ENCODE peak calls at places on chromosomes 3 and 15, in ten cellular contexts. G is AG04450, T is uterus, F is adrenal gland, A is heart left ventricle, H is cardiac fibroblast, L is thyroid gland, M is Peyer's patch, V is fibroblast of the aortic adventitia, D is cardiac muscle cell. I is an unnamed sample.

GRCh38 chr15:91517491-91518200 is 335.9 kb upstream of the SLCO3A1 start:
- DNase-seq in G (no peak), T (no peak), F (no peak), A (no peak), H (no peak), L (no peak), M (no peak), V (peak; percentile 32), D (peak; percentile 54), I (no peak)

GRCh38 chr3:195180490-195181106 is 90.4 kb downstream of the XXYLT1 start:
- DNase-seq in G (no peak), T (no peak), F (no peak), A (no peak), H (no peak), L (peak; percentile 34), M (no peak), V (no peak), D (no peak), I (no peak)

GRCh38 chr3:138465927-138466326 is 31.5 kb downstream of the ESYT3 start:
- DNase-seq in G (no peak), T (no peak), F (no peak), A (no peak), H (no peak), L (no peak), M (no peak), V (no peak), D (peak; percentile 52), I (no peak)

GRCh38 chr3:128476659-128477058 is 10.0 kb upstream of the DNAJB8 start:
- DNase-seq in G (no peak), T (no peak), F (no peak), A (peak; percentile 20), H (no peak), L (no peak), M (no peak), V (no peak), D (no peak), I (no peak)

GRCh38 chr3:100600181-100601042 is 9.0 kb upstream of the ADGRG7 start:
- DNase-seq in G (no peak), T (no peak), F (no peak), A (no peak), H (no peak), L (no peak), M (peak; percentile 70), V (no peak), D (no peak), I (no peak)

GRCh38 chr15:58274885-58275284 is 136.7 kb downstream of the AQP9 start:
- DNase-seq in G (no peak), T (no peak), F (no peak), A (no peak), H (no peak), L (peak; percentile 20), M (no peak), V (no peak), D (no peak), I (no peak)

GRCh38 chr3:30557904-30558303 is 48.5 kb upstream of the TGFBR2 start:
- DNase-seq in G (no peak), T (no peak), F (no peak), A (no peak), H (no peak), L (no peak), M (no peak), V (no peak), D (no peak), I (no peak)

GRCh38 chr3:141112686-141113255 is 61.6 kb downstream of the SPSB4 start:
- DNase-seq in G (no peak), T (no peak), F (no peak), A (no peak), H (no peak), L (no peak), M (no peak), V (no peak), D (no peak), I (no peak)

GRCh38 chr3:66472313-66473134 is 28.3 kb downstream of the LRIG1 start:
- DNase-seq in G (no peak), T (no peak), F (no peak), A (no peak), H (peak; percentile 47), L (no peak), M (peak; percentile 71), V (peak; percentile 78), D (peak; percentile 53), I (no peak)

GRCh38 chr3:127390365-127391025 is 102.6 kb upstream of the PRR20G start:
- DNase-seq in G (no peak), T (no peak), F (no peak), A (peak; percentile 39), H (no peak), L (no peak), M (no peak), V (no peak), D (no peak), I (no peak)

GRCh38 chr3:194141415-194142155 is 5.6 kb downstream of the HES1 start:
- DNase-seq in G (peak; percentile 69), T (peak; percentile 92), F (peak; percentile 93), A (peak; percentile 95), H (peak; percentile 96), L (peak; percentile 97), M (peak; percentile 91), V (peak; percentile 84), D (peak; percentile 96), I (no peak)

GRCh38 chr3:194139085-194139976 is 3.4 kb downstream of the HES1 start:
- DNase-seq in G (no peak), T (peak; percentile 81), F (no peak), A (no peak), H (peak; percentile 81), L (peak; percentile 53), M (peak; percentile 48), V (peak; percentile 81), D (peak; percentile 72), I (peak; percentile 85)

GRCh38 chr3:194138732-194139084 is 2.8 kb downstream of the HES1 start:
- DNase-seq in G (no peak), T (no peak), F (no peak), A (no peak), H (no peak), L (no peak), M (no peak), V (peak; percentile 80), D (peak; percentile 72), I (no peak)

GRCh38 chr3:194140520-194141414 is 4.8 kb downstream of the HES1 start:
- DNase-seq in G (no peak), T (peak; percentile 73), F (peak; percentile 55), A (peak; percentile 83), H (peak; percentile 74), L (peak; percentile 70), M (peak; percentile 65), V (no peak), D (peak; percentile 73), I (no peak)

GRCh38 chr3:194139977-194140351 is 4.0 kb downstream of the HES1 start:
- DNase-seq in G (no peak), T (no peak), F (no peak), A (no peak), H (peak; percentile 22), L (no peak), M (no peak), V (no peak), D (no peak), I (no peak)
- H3K4me3 ChIP-seq in G (no peak overlapping the region), T (no peak overlapping the region), F (no peak overlapping the region), A (no peak overlapping the region), H (no peak overlapping the region), L (no peak overlapping the region), M (no peak overlapping the region), V (no peak overlapping the region), D (no peak overlapping the region), I (no peak overlapping the region)

GRCh38 chr15:63277044-63277892 is at the start of gene APH1B:
- DNase-seq in G (no peak), T (peak; percentile 88), F (peak; percentile 85), A (peak; percentile 92), H (peak; percentile 76), L (peak; percentile 87), M (peak; percentile 93), V (peak; percentile 51), D (peak; percentile 81), I (no peak)
- TF ChIP-seq CTCF in G (peak; percentile 12), T (peak; percentile 28), F (no peak), A (no peak), H (no peak), L (no peak), M (no peak), V (peak; percentile 6), D (no peak), I (no peak)

GRCh38 chr3:112002458-112002971 is 3.8 kb downstream of the TAGLN3 start:
- DNase-seq in G (no peak), T (no peak), F (no peak), A (no peak), H (no peak), L (no peak), M (no peak), V (no peak), D (no peak), I (no peak)

GRCh38 chr3:112001516-112001915 is 2.8 kb downstream of the TAGLN3 start:
- DNase-seq in G (no peak), T (no peak), F (no peak), A (no peak), H (no peak), L (no peak), M (no peak), V (no peak), D (no peak), I (no peak)

GRCh38 chr3:111999924-112000835 is 1.5 kb downstream of the TAGLN3 start:
- DNase-seq in G (no peak), T (no peak), F (no peak), A (no peak), H (no peak), L (no peak), M (no peak), V (no peak), D (no peak), I (no peak)

GRCh38 chr3:112000971-112001370 is 2.2 kb downstream of the TAGLN3 start:
- DNase-seq in G (no peak), T (no peak), F (no peak), A (no peak), H (no peak), L (no peak), M (no peak), V (no peak), D (no peak), I (no peak)

GRCh38 chr3:111998661-111999641 is at the start of gene TAGLN3:
- DNase-seq in G (no peak), T (no peak), F (peak; percentile 33), A (no peak), H (peak; percentile 26), L (peak; percentile 52), M (peak; percentile 51), V (no peak), D (peak; percentile 25), I (no peak)
- H3K4me3 ChIP-seq in G (peak within 1 kb of the TSS; percentile 55), T (peak within 1 kb of the TSS; percentile 25), F (no peak within 1 kb of the TSS), A (peak within 1 kb of the TSS; percentile 46), H (peak within 1 kb of the TSS; percentile 39), L (peak within 1 kb of the TSS; percentile 25), M (peak within 1 kb of the TSS; percentile 39), V (peak within 1 kb of the TSS; percentile 33), D (peak within 1 kb of the TSS; percentile 41), I (peak within 1 kb of the TSS; percentile 40)

GRCh38 chr3:5796541-5796940 is 609.0 kb downstream of the EDEM1 start:
- DNase-seq in G (no peak), T (no peak), F (no peak), A (no peak), H (no peak), L (no peak), M (no peak), V (no peak), D (no peak), I (no peak)

GRCh38 chr3:5800965-5801364 is 613.5 kb downstream of the EDEM1 start:
- DNase-seq in G (no peak), T (no peak), F (no peak), A (no peak), H (no peak), L (no peak), M (no peak), V (no peak), D (no peak), I (no peak)

GRCh38 chr3:5798809-5799208 is 611.3 kb downstream of the EDEM1 start:
- DNase-seq in G (no peak), T (no peak), F (no peak), A (no peak), H (no peak), L (no peak), M (no peak), V (no peak), D (no peak), I (no peak)

GRCh38 chr3:5799421-5799820 is 611.9 kb downstream of the EDEM1 start:
- DNase-seq in G (no peak), T (no peak), F (no peak), A (no peak), H (no peak), L (no peak), M (no peak), V (no peak), D (no peak), I (no peak)
- TF ChIP-seq CTCF in G (no peak), T (no peak), F (no peak), A (no peak), H (no peak), L (no peak), M (no peak), V (no peak), D (no peak), I (no peak)